ENCODE peak calls at places on chromosomes 6 and 20, in ten cellular contexts. One of them, this sample, is unnamed. For H3K36me3, the result is how much of the 10 kb centered on the place peaks cover.

GRCh38 chr6:143685653-143686052 is 7.9 kb downstream of the PHACTR2 start:
- DNase-seq in K562: no peak
- DNase-seq in aorta: no peak
- DNase-seq in breast epithelium: no peak
- DNase-seq in H1: no peak
- DNase-seq in hepatocyte: no peak
- DNase-seq in mesenchymal stem cell: no peak
- DNase-seq in neuronal stem cell: no peak
- DNase-seq in neural progenitor cell: no peak
- DNase-seq in brain microvascular endothelial cell: no peak
- DNase-seq in this sample: no peak

GRCh38 chr6:21508753-21509152 is 84.8 kb upstream of the SOX4 start:
- DNase-seq in brain microvascular endothelial cell: no peak
- DNase-seq in neuronal stem cell: no peak
- DNase-seq in aorta: no peak
- DNase-seq in hepatocyte: no peak
- DNase-seq in H1: no peak
- DNase-seq in mesenchymal stem cell: no peak
- DNase-seq in K562: no peak
- DNase-seq in neural progenitor cell: no peak
- DNase-seq in breast epithelium: no peak
- DNase-seq in this sample: no peak

GRCh38 chr6:72382602-72383529 is 239.0 kb upstream of the KCNQ5 start:
- DNase-seq in hepatocyte: no peak
- DNase-seq in aorta: no peak
- DNase-seq in neuronal stem cell: no peak
- DNase-seq in neural progenitor cell: no peak
- DNase-seq in breast epithelium: no peak
- DNase-seq in mesenchymal stem cell: no peak
- DNase-seq in brain microvascular endothelial cell: no peak
- DNase-seq in K562: no peak
- DNase-seq in H1: no peak
- DNase-seq in this sample: no peak

GRCh38 chr6:141095308-141095707 is 1037.4 kb upstream of the GJE1 start:
- DNase-seq in brain microvascular endothelial cell: no peak
- DNase-seq in neuronal stem cell: no peak
- DNase-seq in neural progenitor cell: no peak
- DNase-seq in K562: no peak
- DNase-seq in aorta: no peak
- DNase-seq in hepatocyte: no peak
- DNase-seq in breast epithelium: no peak
- DNase-seq in mesenchymal stem cell: no peak
- DNase-seq in H1: no peak
- DNase-seq in this sample: no peak

GRCh38 chr6:111841822-111842221 is 31.4 kb downstream of the FYN start:
- DNase-seq in hepatocyte: no peak
- DNase-seq in K562: no peak
- DNase-seq in breast epithelium: no peak
- DNase-seq in aorta: peak
- DNase-seq in H1: no peak
- DNase-seq in mesenchymal stem cell: no peak
- DNase-seq in neuronal stem cell: no peak
- DNase-seq in neural progenitor cell: no peak
- DNase-seq in brain microvascular endothelial cell: peak
- DNase-seq in this sample: no peak

GRCh38 chr6:169296622-169297021 is 43.0 kb upstream of the THBS2 start:
- DNase-seq in neural progenitor cell: no peak
- DNase-seq in mesenchymal stem cell: no peak
- DNase-seq in breast epithelium: no peak
- DNase-seq in hepatocyte: no peak
- DNase-seq in aorta: no peak
- DNase-seq in K562: no peak
- DNase-seq in brain microvascular endothelial cell: no peak
- DNase-seq in H1: no peak
- DNase-seq in neuronal stem cell: no peak
- DNase-seq in this sample: no peak

GRCh38 chr6:106518748-106519147 is 110.5 kb downstream of the RTN4IP1 start:
- DNase-seq in aorta: no peak
- DNase-seq in H1: no peak
- DNase-seq in breast epithelium: no peak
- DNase-seq in K562: no peak
- DNase-seq in hepatocyte: no peak
- DNase-seq in mesenchymal stem cell: no peak
- DNase-seq in neuronal stem cell: no peak
- DNase-seq in neural progenitor cell: no peak
- DNase-seq in brain microvascular endothelial cell: no peak
- DNase-seq in this sample: no peak

GRCh38 chr20:4244700-4245485 is 229.5 kb upstream of the RNF24 start:
- DNase-seq in hepatocyte: peak
- DNase-seq in neuronal stem cell: no peak
- DNase-seq in neural progenitor cell: no peak
- DNase-seq in mesenchymal stem cell: peak
- DNase-seq in breast epithelium: no peak
- DNase-seq in brain microvascular endothelial cell: no peak
- DNase-seq in H1: no peak
- DNase-seq in K562: no peak
- DNase-seq in aorta: no peak
- DNase-seq in this sample: no peak

GRCh38 chr6:137341721-137342195 is 122.6 kb upstream of the IFNGR1 start:
- DNase-seq in K562: no peak
- DNase-seq in brain microvascular endothelial cell: no peak
- DNase-seq in mesenchymal stem cell: no peak
- DNase-seq in neural progenitor cell: peak
- DNase-seq in H1: no peak
- DNase-seq in breast epithelium: no peak
- DNase-seq in neuronal stem cell: no peak
- DNase-seq in hepatocyte: no peak
- DNase-seq in aorta: no peak
- DNase-seq in this sample: peak

GRCh38 chr20:15814903-15815302 is 758.3 kb downstream of the KIF16B start:
- DNase-seq in mesenchymal stem cell: no peak
- DNase-seq in brain microvascular endothelial cell: peak
- DNase-seq in hepatocyte: peak
- DNase-seq in breast epithelium: no peak
- DNase-seq in K562: no peak
- DNase-seq in neuronal stem cell: no peak
- DNase-seq in aorta: no peak
- DNase-seq in H1: no peak
- DNase-seq in neural progenitor cell: no peak
- DNase-seq in this sample: no peak

GRCh38 chr6:40907198-40907701 is 131.8 kb downstream of the UNC5CL start:
- DNase-seq in breast epithelium: peak
- DNase-seq in mesenchymal stem cell: peak
- DNase-seq in neuronal stem cell: no peak
- DNase-seq in aorta: no peak
- DNase-seq in neural progenitor cell: no peak
- DNase-seq in hepatocyte: no peak
- DNase-seq in K562: no peak
- DNase-seq in H1: no peak
- DNase-seq in brain microvascular endothelial cell: no peak
- DNase-seq in this sample: no peak

GRCh38 chr6:89221971-89222887 is 5.1 kb upstream of the GABRR1 start:
- DNase-seq in K562: no peak
- DNase-seq in hepatocyte: no peak
- DNase-seq in H1: no peak
- DNase-seq in neuronal stem cell: no peak
- DNase-seq in mesenchymal stem cell: no peak
- DNase-seq in aorta: no peak
- DNase-seq in neural progenitor cell: no peak
- DNase-seq in breast epithelium: no peak
- DNase-seq in brain microvascular endothelial cell: no peak
- DNase-seq in this sample: no peak

GRCh38 chr20:63574156-63574828 is at the start of gene HELZ2:
- DNase-seq in hepatocyte: peak
- DNase-seq in H1: no peak
- DNase-seq in aorta: peak
- DNase-seq in breast epithelium: peak
- DNase-seq in K562: peak
- DNase-seq in neuronal stem cell: peak
- DNase-seq in mesenchymal stem cell: peak
- DNase-seq in neural progenitor cell: peak
- DNase-seq in brain microvascular endothelial cell: peak
- DNase-seq in this sample: peak

GRCh38 chr6:166598441-166599138 is 12.1 kb upstream of the RAMACL start:
- DNase-seq in neural progenitor cell: no peak
- DNase-seq in K562: no peak
- DNase-seq in H1: no peak
- DNase-seq in hepatocyte: peak
- DNase-seq in neuronal stem cell: no peak
- DNase-seq in aorta: peak
- DNase-seq in mesenchymal stem cell: peak
- DNase-seq in breast epithelium: no peak
- DNase-seq in brain microvascular endothelial cell: peak
- DNase-seq in this sample: peak

GRCh38 chr6:14086701-14087100 is 30.9 kb upstream of the CD83 start:
- DNase-seq in brain microvascular endothelial cell: no peak
- DNase-seq in neuronal stem cell: no peak
- DNase-seq in aorta: no peak
- DNase-seq in K562: no peak
- DNase-seq in breast epithelium: no peak
- DNase-seq in mesenchymal stem cell: no peak
- DNase-seq in hepatocyte: no peak
- DNase-seq in H1: no peak
- DNase-seq in neural progenitor cell: no peak
- DNase-seq in this sample: no peak

GRCh38 chr20:6709865-6710595 is 57.5 kb upstream of the BMP2 start:
- DNase-seq in hepatocyte: peak
- DNase-seq in H1: no peak
- DNase-seq in neural progenitor cell: no peak
- DNase-seq in K562: no peak
- DNase-seq in breast epithelium: no peak
- DNase-seq in neuronal stem cell: no peak
- DNase-seq in aorta: no peak
- DNase-seq in brain microvascular endothelial cell: no peak
- DNase-seq in mesenchymal stem cell: peak
- DNase-seq in this sample: no peak
- H3K4me3 ChIP-seq in hepatocyte: no peak
- H3K4me3 ChIP-seq in H1: no peak
- H3K4me3 ChIP-seq in neural progenitor cell: no peak
- H3K4me3 ChIP-seq in K562: no peak
- H3K4me3 ChIP-seq in breast epithelium: no peak
- H3K4me3 ChIP-seq in neuronal stem cell: no peak
- H3K4me3 ChIP-seq in aorta: no peak
- H3K4me3 ChIP-seq in brain microvascular endothelial cell: no peak
- H3K4me3 ChIP-seq in mesenchymal stem cell: no peak
- H3K4me3 ChIP-seq in this sample: no peak

GRCh38 chr20:17638835-17639407 is 43.1 kb downstream of the RRBP1 start:
- DNase-seq in aorta: no peak
- DNase-seq in neural progenitor cell: no peak
- DNase-seq in neuronal stem cell: no peak
- DNase-seq in K562: no peak
- DNase-seq in brain microvascular endothelial cell: no peak
- DNase-seq in mesenchymal stem cell: no peak
- DNase-seq in H1: no peak
- DNase-seq in breast epithelium: no peak
- DNase-seq in hepatocyte: no peak
- DNase-seq in this sample: peak

GRCh38 chr20:17637985-17638640 is 43.9 kb downstream of the RRBP1 start:
- DNase-seq in mesenchymal stem cell: no peak
- DNase-seq in neural progenitor cell: no peak
- DNase-seq in K562: no peak
- DNase-seq in H1: no peak
- DNase-seq in brain microvascular endothelial cell: no peak
- DNase-seq in aorta: no peak
- DNase-seq in breast epithelium: no peak
- DNase-seq in hepatocyte: no peak
- DNase-seq in neuronal stem cell: no peak
- DNase-seq in this sample: no peak

GRCh38 chr20:17636523-17637412 is 45.3 kb downstream of the RRBP1 start:
- DNase-seq in K562: no peak
- DNase-seq in neuronal stem cell: peak
- DNase-seq in aorta: peak
- DNase-seq in mesenchymal stem cell: no peak
- DNase-seq in neural progenitor cell: peak
- DNase-seq in breast epithelium: no peak
- DNase-seq in hepatocyte: no peak
- DNase-seq in H1: no peak
- DNase-seq in brain microvascular endothelial cell: no peak
- DNase-seq in this sample: no peak

GRCh38 chr20:17635846-17636245 is 46.2 kb downstream of the RRBP1 start:
- DNase-seq in H1: no peak
- DNase-seq in mesenchymal stem cell: no peak
- DNase-seq in neuronal stem cell: no peak
- DNase-seq in hepatocyte: no peak
- DNase-seq in aorta: peak
- DNase-seq in breast epithelium: no peak
- DNase-seq in neural progenitor cell: no peak
- DNase-seq in K562: no peak
- DNase-seq in brain microvascular endothelial cell: no peak
- DNase-seq in this sample: no peak

GRCh38 chr20:17637413-17637780 is 44.6 kb downstream of the RRBP1 start:
- DNase-seq in aorta: no peak
- DNase-seq in mesenchymal stem cell: no peak
- DNase-seq in neural progenitor cell: no peak
- DNase-seq in brain microvascular endothelial cell: no peak
- DNase-seq in H1: no peak
- DNase-seq in hepatocyte: no peak
- DNase-seq in neuronal stem cell: no peak
- DNase-seq in breast epithelium: no peak
- DNase-seq in K562: no peak
- DNase-seq in this sample: no peak
- H3K36me3 ChIP-seq in aorta: under half
- H3K36me3 ChIP-seq in mesenchymal stem cell: half or more
- H3K36me3 ChIP-seq in neural progenitor cell: under half
- H3K36me3 ChIP-seq in brain microvascular endothelial cell: half or more
- H3K36me3 ChIP-seq in H1: under half
- H3K36me3 ChIP-seq in hepatocyte: under half
- H3K36me3 ChIP-seq in neuronal stem cell: under half
- H3K36me3 ChIP-seq in breast epithelium: under half
- H3K36me3 ChIP-seq in K562: under half
- H3K36me3 ChIP-seq in this sample: half or more

DNA sequence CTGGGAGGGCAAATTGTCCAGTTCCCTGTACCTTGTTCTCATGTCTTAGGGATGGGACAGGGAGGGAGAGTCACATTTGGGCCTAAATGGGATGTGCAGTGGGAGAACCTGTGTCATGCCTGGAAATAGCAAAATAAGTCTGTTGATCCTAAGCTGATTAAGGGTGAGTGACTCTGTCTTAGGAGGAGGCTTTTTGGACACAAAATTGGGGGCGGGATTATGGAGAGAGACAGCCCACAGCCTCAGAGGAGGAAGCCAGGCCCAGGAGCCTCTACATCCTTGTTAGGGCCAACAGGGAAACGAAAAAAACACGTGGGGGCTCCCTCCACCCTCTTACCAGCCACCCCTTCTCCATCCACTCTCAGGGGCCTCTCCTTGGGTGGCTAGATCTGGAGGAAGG is 2.2 kb downstream of the KCNB1 start:
- DNase-seq in neural progenitor cell: peak
- DNase-seq in H1: no peak
- DNase-seq in K562: no peak
- DNase-seq in aorta: no peak
- DNase-seq in breast epithelium: no peak
- DNase-seq in neuronal stem cell: no peak
- DNase-seq in mesenchymal stem cell: no peak
- DNase-seq in hepatocyte: no peak
- DNase-seq in brain microvascular endothelial cell: no peak
- DNase-seq in this sample: no peak
- H3K4me3 ChIP-seq in neural progenitor cell: no peak
- H3K4me3 ChIP-seq in H1: no peak
- H3K4me3 ChIP-seq in K562: no peak
- H3K4me3 ChIP-seq in aorta: no peak
- H3K4me3 ChIP-seq in breast epithelium: no peak
- H3K4me3 ChIP-seq in neuronal stem cell: no peak
- H3K4me3 ChIP-seq in mesenchymal stem cell: no peak
- H3K4me3 ChIP-seq in hepatocyte: no peak
- H3K4me3 ChIP-seq in brain microvascular endothelial cell: no peak
- H3K4me3 ChIP-seq in this sample: no peak

GRCh38 chr6:151351146-151351700 is 40.1 kb downstream of the ZBTB2 start:
- DNase-seq in mesenchymal stem cell: no peak
- DNase-seq in hepatocyte: no peak
- DNase-seq in neural progenitor cell: no peak
- DNase-seq in brain microvascular endothelial cell: no peak
- DNase-seq in breast epithelium: no peak
- DNase-seq in neuronal stem cell: no peak
- DNase-seq in aorta: no peak
- DNase-seq in K562: no peak
- DNase-seq in H1: no peak
- DNase-seq in this sample: no peak
- H3K36me3 ChIP-seq in mesenchymal stem cell: half or more
- H3K36me3 ChIP-seq in hepatocyte: under half
- H3K36me3 ChIP-seq in neural progenitor cell: under half
- H3K36me3 ChIP-seq in brain microvascular endothelial cell: half or more
- H3K36me3 ChIP-seq in breast epithelium: under half
- H3K36me3 ChIP-seq in neuronal stem cell: under half
- H3K36me3 ChIP-seq in aorta: under half
- H3K36me3 ChIP-seq in K562: under half
- H3K36me3 ChIP-seq in H1: under half
- H3K36me3 ChIP-seq in this sample: under half